ENCODE peak calls at places on chromosomes 7 and 10, in eight cellular contexts. J, Z, P, T, F, B, G and S are unnamed samples.

GRCh38 chr10:130043491-130043890 is 67.1 kb downstream of the C10orf143 start:
- DNase-seq in J (no peak), G (no peak), P (no peak), B (no peak), F (no peak), Z (no peak), T (no peak), S (no peak)

GRCh38 chr7:84792232-84792882 is 394.5 kb downstream of the SEMA3D start:
- DNase-seq in J (no peak), P (peak), T (no peak), G (peak), B (no peak), Z (no peak), F (no peak), S (no peak)

GRCh38 chr10:30503700-30504462 is 69.9 kb downstream of the MAP3K8 start:
- DNase-seq in P (no peak), Z (no peak), T (no peak), J (peak), G (no peak), F (no peak), B (no peak), S (no peak)

GRCh38 chr7:32679192-32679591 is 183.9 kb downstream of the AVL9 start:
- DNase-seq in T (no peak), Z (no peak), F (no peak), P (no peak), G (no peak), J (no peak), B (no peak), S (no peak)

GRCh38 chr10:119642556-119643111 is 8.5 kb upstream of the BAG3 start:
- DNase-seq in Z (no peak), F (no peak), B (no peak), T (no peak), J (no peak), G (no peak), P (no peak), S (no peak)

GRCh38 chr10:95242581-95243317 is 48.1 kb downstream of the PDLIM1 start:
- DNase-seq in J (peak), Z (no peak), B (no peak), P (peak), T (peak), F (no peak), G (peak), S (no peak)

GRCh38 chr7:25557930-25558329 is 329.6 kb upstream of the NPVF start:
- DNase-seq in Z (no peak), P (no peak), T (no peak), J (no peak), F (no peak), G (no peak), B (no peak), S (no peak)

GRCh38 chr7:4683043-4683883 is 1.2 kb downstream of the FOXK1 start:
- DNase-seq in G (peak), J (no peak), T (no peak), B (no peak), P (peak), F (no peak), Z (no peak), S (no peak)

GRCh38 chr7:80883188-80884025 is 35.4 kb downstream of the SEMA3C start:
- DNase-seq in F (no peak), G (peak), P (peak), B (peak), J (peak), T (peak), Z (peak), S (no peak)

GRCh38 chr10:46541017-46541661 is 15.3 kb downstream of the GPRIN2 start:
- DNase-seq in J (peak), Z (no peak), T (peak), G (no peak), P (no peak), B (no peak), F (no peak), S (no peak)
- TF ChIP-seq CTCF in J (peak), Z (peak), T (peak), G (peak), P (no peak), B (no peak), F (no peak), S (no peak)

GRCh38 chr10:26567349-26567721 is 129.2 kb downstream of the APBB1IP start:
- DNase-seq in G (no peak), J (peak), Z (no peak), P (no peak), F (no peak), T (no peak), B (no peak), S (no peak)
- H3K4me3 ChIP-seq in G (no peak), J (peak), Z (no peak), P (no peak), F (no peak), T (no peak), B (no peak), S (no peak)

GRCh38 chr10:84329094-84329611 is 764 bp downstream of the CCSER2 start:
- DNase-seq in J (peak), G (peak), Z (no peak), P (peak), T (peak), B (no peak), F (no peak), S (no peak)
- TF ChIP-seq CTCF in J (no peak), G (no peak), Z (no peak), P (no peak), T (no peak), B (no peak), F (no peak), S (no peak)

GRCh38 chr7:143979359-143979758 is 20.8 kb upstream of the OR6B1 start:
- DNase-seq in B (no peak), G (peak), F (no peak), P (peak), Z (no peak), T (peak), J (peak), S (no peak)

GRCh38 chr7:143975617-143976016 is 21.0 kb downstream of the OR2F1 start:
- DNase-seq in T (peak), P (peak), Z (no peak), B (peak), F (no peak), J (peak), G (peak), S (no peak)

GRCh38 chr7:143974457-143974856 is 19.8 kb downstream of the OR2F1 start:
- DNase-seq in P (no peak), B (no peak), F (no peak), T (peak), Z (no peak), J (peak), G (no peak), S (peak)

GRCh38 chr7:143978585-143978984 is 21.5 kb upstream of the OR6B1 start:
- DNase-seq in P (no peak), B (no peak), J (no peak), F (no peak), G (no peak), T (no peak), Z (no peak), S (no peak)

GRCh38 chr7:143973870-143974446 is 19.3 kb downstream of the OR2F1 start:
- DNase-seq in T (no peak), J (no peak), Z (no peak), G (no peak), P (no peak), B (no peak), F (no peak), S (no peak)
- H3K4me3 ChIP-seq in T (no peak), J (no peak), Z (no peak), G (no peak), P (no peak), B (no peak), F (no peak), S (peak)

GRCh38 chr7:963236-964078 is 9.0 kb upstream of the ADAP1 start:
- DNase-seq in B (no peak), Z (no peak), G (no peak), J (no peak), F (no peak), P (no peak), T (no peak), S (no peak)
- TF ChIP-seq CTCF in B (no peak), Z (no peak), G (no peak), J (no peak), F (no peak), P (no peak), T (no peak), S (no peak)

GRCh38 chr10:6920072-6921019 is 340.3 kb upstream of the PRKCQ start:
- DNase-seq in T (peak), F (peak), B (peak), J (peak), G (peak), Z (no peak), P (peak), S (no peak)
- H3K4me3 ChIP-seq in T (peak), F (no peak), B (no peak), J (no peak), G (no peak), Z (no peak), P (no peak), S (no peak)